ENCODE peak calls at places on chromosomes 12 and 14, in ten cellular contexts. One of them, this sample, is unnamed.

GRCh38 chr14:76826122-76826521 is at the start of gene LRRC74A:
- DNase-seq in HCT116: no peak
- DNase-seq in CD8-positive, alpha-beta T cell: no peak
- DNase-seq in lung: no peak
- DNase-seq in cardiac muscle cell: no peak
- DNase-seq in tibial artery: no peak
- DNase-seq in ovary: no peak
- DNase-seq in OCI-LY7: no peak
- DNase-seq in A549: no peak
- DNase-seq in effector memory CD4-positive, alpha-beta T cell: no peak
- DNase-seq in this sample: no peak

GRCh38 chr12:59940676-59941342 is 345.0 kb downstream of the SLC16A7 start:
- DNase-seq in HCT116: no peak
- DNase-seq in CD8-positive, alpha-beta T cell: no peak
- DNase-seq in lung: no peak
- DNase-seq in cardiac muscle cell: no peak
- DNase-seq in tibial artery: no peak
- DNase-seq in ovary: no peak
- DNase-seq in OCI-LY7: no peak
- DNase-seq in A549: no peak
- DNase-seq in effector memory CD4-positive, alpha-beta T cell: no peak
- DNase-seq in this sample: no peak

GRCh38 chr14:94998110-94998509 is 159.2 kb downstream of the DICER1 start:
- DNase-seq in HCT116: no peak
- DNase-seq in CD8-positive, alpha-beta T cell: no peak
- DNase-seq in lung: no peak
- DNase-seq in cardiac muscle cell: no peak
- DNase-seq in tibial artery: no peak
- DNase-seq in ovary: no peak
- DNase-seq in OCI-LY7: no peak
- DNase-seq in A549: no peak
- DNase-seq in effector memory CD4-positive, alpha-beta T cell: no peak
- DNase-seq in this sample: no peak

GRCh38 chr14:99792551-99793212 is 531 bp upstream of the EML1 start:
- DNase-seq in HCT116: no peak
- DNase-seq in CD8-positive, alpha-beta T cell: no peak
- DNase-seq in lung: no peak
- DNase-seq in cardiac muscle cell: peak; percentile 13
- DNase-seq in tibial artery: peak; percentile 74
- DNase-seq in ovary: peak; percentile 39
- DNase-seq in OCI-LY7: no peak
- DNase-seq in A549: no peak
- DNase-seq in effector memory CD4-positive, alpha-beta T cell: no peak
- DNase-seq in this sample: peak; percentile 56

GRCh38 chr14:99966912-99967311 is 98.3 kb upstream of the EVL start:
- DNase-seq in HCT116: no peak
- DNase-seq in CD8-positive, alpha-beta T cell: no peak
- DNase-seq in lung: no peak
- DNase-seq in cardiac muscle cell: no peak
- DNase-seq in tibial artery: no peak
- DNase-seq in ovary: no peak
- DNase-seq in OCI-LY7: no peak
- DNase-seq in A549: no peak
- DNase-seq in effector memory CD4-positive, alpha-beta T cell: no peak
- DNase-seq in this sample: no peak

GRCh38 chr12:19962192-19962591 is 406.1 kb upstream of the PDE3A start:
- DNase-seq in HCT116: no peak
- DNase-seq in CD8-positive, alpha-beta T cell: no peak
- DNase-seq in lung: no peak
- DNase-seq in cardiac muscle cell: no peak
- DNase-seq in tibial artery: no peak
- DNase-seq in ovary: no peak
- DNase-seq in OCI-LY7: no peak
- DNase-seq in A549: no peak
- DNase-seq in effector memory CD4-positive, alpha-beta T cell: no peak
- DNase-seq in this sample: no peak

GRCh38 chr12:21676781-21677180 is 19.1 kb upstream of the LDHB start:
- DNase-seq in HCT116: no peak
- DNase-seq in CD8-positive, alpha-beta T cell: no peak
- DNase-seq in lung: no peak
- DNase-seq in cardiac muscle cell: no peak
- DNase-seq in tibial artery: no peak
- DNase-seq in ovary: no peak
- DNase-seq in OCI-LY7: no peak
- DNase-seq in A549: no peak
- DNase-seq in effector memory CD4-positive, alpha-beta T cell: no peak
- DNase-seq in this sample: no peak

GRCh38 chr14:55684956-55685584 is 105.1 kb downstream of the KTN1 start:
- DNase-seq in HCT116: no peak
- DNase-seq in CD8-positive, alpha-beta T cell: no peak
- DNase-seq in lung: no peak
- DNase-seq in cardiac muscle cell: no peak
- DNase-seq in tibial artery: no peak
- DNase-seq in ovary: no peak
- DNase-seq in OCI-LY7: no peak
- DNase-seq in A549: no peak
- DNase-seq in effector memory CD4-positive, alpha-beta T cell: no peak
- DNase-seq in this sample: no peak

GRCh38 chr12:124686001-124686884 is 118.8 kb upstream of the NCOR2 start:
- DNase-seq in HCT116: no peak
- DNase-seq in CD8-positive, alpha-beta T cell: no peak
- DNase-seq in lung: no peak
- DNase-seq in cardiac muscle cell: no peak
- DNase-seq in tibial artery: no peak
- DNase-seq in ovary: no peak
- DNase-seq in OCI-LY7: no peak
- DNase-seq in A549: peak; percentile 57
- DNase-seq in effector memory CD4-positive, alpha-beta T cell: no peak
- DNase-seq in this sample: no peak

GRCh38 chr12:109247831-109248654 is 61.0 kb downstream of the FOXN4 start:
- DNase-seq in HCT116: no peak
- DNase-seq in CD8-positive, alpha-beta T cell: no peak
- DNase-seq in lung: no peak
- DNase-seq in cardiac muscle cell: no peak
- DNase-seq in tibial artery: no peak
- DNase-seq in ovary: no peak
- DNase-seq in OCI-LY7: no peak
- DNase-seq in A549: no peak
- DNase-seq in effector memory CD4-positive, alpha-beta T cell: no peak
- DNase-seq in this sample: no peak

DNA sequence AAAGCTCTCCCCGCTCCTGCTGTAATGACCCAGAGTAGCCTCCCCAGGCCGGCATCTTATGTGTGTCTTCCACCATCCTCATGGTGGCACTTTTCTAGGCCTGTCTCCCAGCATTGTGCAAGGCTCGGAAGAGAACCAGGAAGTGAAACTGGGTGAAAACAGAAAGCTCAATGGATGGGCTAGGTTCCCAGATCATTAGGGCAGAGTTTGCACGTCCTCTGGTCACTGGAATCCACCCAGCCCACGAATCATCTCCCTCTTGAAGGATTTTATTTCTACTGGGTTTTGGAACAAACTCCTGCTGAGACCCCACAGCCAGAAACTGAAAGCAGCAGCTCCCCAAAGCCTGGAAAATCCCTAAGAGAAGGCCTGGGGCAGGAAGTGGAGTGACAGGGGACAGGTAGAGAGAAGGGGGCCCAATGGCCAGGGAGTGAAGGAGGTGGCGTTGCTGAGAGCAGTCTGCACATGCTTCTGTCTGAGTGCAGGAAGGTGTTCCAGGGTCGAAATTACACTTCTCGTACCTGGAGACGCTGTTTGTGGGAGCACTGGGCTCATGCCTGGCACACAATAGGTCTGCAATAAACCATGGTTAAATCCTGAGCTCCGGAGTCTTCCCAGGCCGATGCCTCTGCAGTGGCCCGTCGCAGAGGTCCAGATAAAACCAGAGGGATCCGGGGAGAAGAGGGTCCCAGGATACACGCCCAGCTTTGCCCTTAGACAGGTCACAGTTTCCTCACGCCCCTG is 15.6 kb downstream of the ACVRL1 start:
- DNase-seq in HCT116: no peak
- DNase-seq in CD8-positive, alpha-beta T cell: no peak
- DNase-seq in lung: peak; percentile 52
- DNase-seq in cardiac muscle cell: no peak
- DNase-seq in tibial artery: peak; percentile 79
- DNase-seq in ovary: no peak
- DNase-seq in OCI-LY7: peak; percentile 25
- DNase-seq in A549: no peak
- DNase-seq in effector memory CD4-positive, alpha-beta T cell: no peak
- DNase-seq in this sample: peak; percentile 23
- H3K4me3 ChIP-seq in HCT116: no peak overlapping the region
- H3K4me3 ChIP-seq in CD8-positive, alpha-beta T cell: no peak overlapping the region
- H3K4me3 ChIP-seq in lung: no peak overlapping the region
- H3K4me3 ChIP-seq in cardiac muscle cell: no peak overlapping the region
- H3K4me3 ChIP-seq in tibial artery: no peak overlapping the region
- H3K4me3 ChIP-seq in ovary: no peak overlapping the region
- H3K4me3 ChIP-seq in OCI-LY7: no peak overlapping the region
- H3K4me3 ChIP-seq in A549: no peak overlapping the region
- H3K4me3 ChIP-seq in effector memory CD4-positive, alpha-beta T cell: no peak overlapping the region
- H3K4me3 ChIP-seq in this sample: no peak overlapping the region

DNA sequence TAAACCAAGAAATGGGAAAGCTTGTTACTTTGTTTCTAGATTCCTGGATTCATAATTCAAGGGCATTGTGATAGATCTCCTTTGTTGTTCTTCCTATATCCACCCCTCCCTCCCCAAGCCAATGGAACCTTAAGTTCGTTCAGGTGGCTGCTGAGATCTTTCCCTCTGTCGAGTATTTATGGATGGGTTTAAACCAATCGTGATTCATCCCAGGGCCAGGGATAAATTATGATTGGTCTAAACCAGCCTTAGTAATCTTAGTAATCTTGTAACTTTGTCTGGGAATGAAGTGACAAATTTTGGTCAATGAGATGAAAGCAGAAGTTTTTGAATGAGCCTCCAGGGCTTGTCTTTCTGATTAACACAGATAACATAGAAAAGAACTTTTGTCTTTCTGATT is 56.1 kb upstream of the PCED1B start:
- DNase-seq in HCT116: no peak
- DNase-seq in CD8-positive, alpha-beta T cell: no peak
- DNase-seq in lung: no peak
- DNase-seq in cardiac muscle cell: no peak
- DNase-seq in tibial artery: no peak
- DNase-seq in ovary: no peak
- DNase-seq in OCI-LY7: no peak
- DNase-seq in A549: no peak
- DNase-seq in effector memory CD4-positive, alpha-beta T cell: no peak
- DNase-seq in this sample: no peak
- H3K27ac ChIP-seq in HCT116: no peak overlapping the region
- H3K27ac ChIP-seq in CD8-positive, alpha-beta T cell: no peak overlapping the region
- H3K27ac ChIP-seq in lung: no peak overlapping the region
- H3K27ac ChIP-seq in cardiac muscle cell: no peak overlapping the region
- H3K27ac ChIP-seq in tibial artery: no peak overlapping the region
- H3K27ac ChIP-seq in ovary: no peak overlapping the region
- H3K27ac ChIP-seq in OCI-LY7: no peak overlapping the region
- H3K27ac ChIP-seq in A549: peak overlapping the region; percentile 33
- H3K27ac ChIP-seq in effector memory CD4-positive, alpha-beta T cell: no peak overlapping the region
- H3K27ac ChIP-seq in this sample: no peak overlapping the region

GRCh38 chr12:93440043-93440835 is 1.5 kb downstream of the UBE2N start:
- DNase-seq in HCT116: no peak
- DNase-seq in CD8-positive, alpha-beta T cell: no peak
- DNase-seq in lung: no peak
- DNase-seq in cardiac muscle cell: no peak
- DNase-seq in tibial artery: no peak
- DNase-seq in ovary: no peak
- DNase-seq in OCI-LY7: no peak
- DNase-seq in A549: no peak
- DNase-seq in effector memory CD4-positive, alpha-beta T cell: no peak
- DNase-seq in this sample: no peak
- H3K4me3 ChIP-seq in HCT116: peak overlapping the region; percentile 83
- H3K4me3 ChIP-seq in CD8-positive, alpha-beta T cell: peak overlapping the region; percentile 78
- H3K4me3 ChIP-seq in lung: no peak overlapping the region
- H3K4me3 ChIP-seq in cardiac muscle cell: peak overlapping the region; percentile 89
- H3K4me3 ChIP-seq in tibial artery: peak overlapping the region; percentile 95
- H3K4me3 ChIP-seq in ovary: peak overlapping the region; percentile 98
- H3K4me3 ChIP-seq in OCI-LY7: peak overlapping the region; percentile 98
- H3K4me3 ChIP-seq in A549: peak overlapping the region; percentile 99
- H3K4me3 ChIP-seq in effector memory CD4-positive, alpha-beta T cell: peak overlapping the region; percentile 87
- H3K4me3 ChIP-seq in this sample: peak overlapping the region; percentile 85

GRCh38 chr12:56157201-56158028 is 744 bp upstream of the MYL6 start:
- DNase-seq in HCT116: peak; percentile 70
- DNase-seq in CD8-positive, alpha-beta T cell: peak; percentile 55
- DNase-seq in lung: peak; percentile 79
- DNase-seq in cardiac muscle cell: peak; percentile 84
- DNase-seq in tibial artery: peak; percentile 90
- DNase-seq in ovary: peak; percentile 84
- DNase-seq in OCI-LY7: peak; percentile 85
- DNase-seq in A549: peak; percentile 94
- DNase-seq in effector memory CD4-positive, alpha-beta T cell: peak; percentile 23
- DNase-seq in this sample: peak; percentile 49

GRCh38 chr12:56153291-56154065 is 1.1 kb downstream of the MYL6B start:
- DNase-seq in HCT116: no peak
- DNase-seq in CD8-positive, alpha-beta T cell: no peak
- DNase-seq in lung: no peak
- DNase-seq in cardiac muscle cell: no peak
- DNase-seq in tibial artery: no peak
- DNase-seq in ovary: no peak
- DNase-seq in OCI-LY7: peak; percentile 22
- DNase-seq in A549: no peak
- DNase-seq in effector memory CD4-positive, alpha-beta T cell: no peak
- DNase-seq in this sample: no peak

GRCh38 chr12:56154818-56155217 is 2.4 kb downstream of the MYL6B start:
- DNase-seq in HCT116: no peak
- DNase-seq in CD8-positive, alpha-beta T cell: no peak
- DNase-seq in lung: no peak
- DNase-seq in cardiac muscle cell: no peak
- DNase-seq in tibial artery: no peak
- DNase-seq in ovary: no peak
- DNase-seq in OCI-LY7: no peak
- DNase-seq in A549: no peak
- DNase-seq in effector memory CD4-positive, alpha-beta T cell: no peak
- DNase-seq in this sample: no peak

GRCh38 chr12:56154246-56154771 is 1.9 kb downstream of the MYL6B start:
- DNase-seq in HCT116: no peak
- DNase-seq in CD8-positive, alpha-beta T cell: no peak
- DNase-seq in lung: no peak
- DNase-seq in cardiac muscle cell: no peak
- DNase-seq in tibial artery: no peak
- DNase-seq in ovary: no peak
- DNase-seq in OCI-LY7: peak; percentile 39
- DNase-seq in A549: no peak
- DNase-seq in effector memory CD4-positive, alpha-beta T cell: no peak
- DNase-seq in this sample: no peak

DNA sequence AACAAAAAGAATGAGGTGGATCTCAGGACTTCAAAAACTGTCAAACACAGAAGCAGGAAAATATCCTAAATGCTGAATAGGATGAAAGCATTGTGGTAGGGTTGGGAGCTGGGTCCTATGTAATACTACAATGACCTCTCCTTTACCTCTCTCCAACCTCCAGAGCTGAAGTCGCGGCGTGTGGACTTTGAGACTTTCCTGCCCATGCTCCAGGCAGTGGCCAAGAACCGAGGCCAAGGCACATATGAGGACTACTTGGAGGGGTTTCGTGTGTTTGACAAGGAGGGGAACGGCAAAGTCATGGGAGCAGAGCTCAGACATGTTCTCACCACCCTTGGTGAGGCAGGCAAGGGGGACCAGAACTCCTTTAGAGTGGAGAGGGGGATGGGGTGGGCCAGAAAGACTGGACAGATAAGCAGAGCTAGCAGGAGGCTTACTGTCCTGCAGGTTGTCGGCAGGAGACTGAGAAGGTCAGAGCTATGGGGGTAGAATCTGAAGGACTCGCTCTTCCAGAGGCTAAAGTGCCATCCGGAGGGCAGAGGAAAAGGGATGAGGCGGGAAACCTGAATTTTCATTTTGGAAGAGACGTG is 2.8 kb upstream of the MYL6 start:
- DNase-seq in HCT116: no peak
- DNase-seq in CD8-positive, alpha-beta T cell: no peak
- DNase-seq in lung: no peak
- DNase-seq in cardiac muscle cell: no peak
- DNase-seq in tibial artery: no peak
- DNase-seq in ovary: no peak
- DNase-seq in OCI-LY7: no peak
- DNase-seq in A549: no peak
- DNase-seq in effector memory CD4-positive, alpha-beta T cell: no peak
- DNase-seq in this sample: no peak
- H3K27ac ChIP-seq in HCT116: no peak overlapping the region
- H3K27ac ChIP-seq in CD8-positive, alpha-beta T cell: no peak overlapping the region
- H3K27ac ChIP-seq in lung: no peak overlapping the region
- H3K27ac ChIP-seq in cardiac muscle cell: no peak overlapping the region
- H3K27ac ChIP-seq in tibial artery: no peak overlapping the region
- H3K27ac ChIP-seq in ovary: no peak overlapping the region
- H3K27ac ChIP-seq in OCI-LY7: no peak overlapping the region
- H3K27ac ChIP-seq in A549: no peak overlapping the region
- H3K27ac ChIP-seq in effector memory CD4-positive, alpha-beta T cell: no peak overlapping the region
- H3K27ac ChIP-seq in this sample: no peak overlapping the region